ENCODE peak calls at places on chromosomes 5 and 9, in seven cellular contexts. A is GM23338, O is SK-N-SH, B is GM23248, U is neuronal stem cell, M is IMR-90, D is MM.1S. I is an unnamed sample. For H3K4me1, the result is how much of the 10 kb centered on the place peaks cover.

GRCh38 chr5:35214051-35214450 is 16.2 kb downstream of the PRLR start:
- DNase-seq in A (no peak), M (no peak), O (no peak), D (no peak), U (no peak), B (no peak), I (no peak)

GRCh38 chr5:60295423-60295822 is 401.9 kb upstream of the PDE4D start:
- DNase-seq in B (peak), U (peak), A (peak), D (peak), M (peak), O (peak), I (peak)

GRCh38 chr9:120619751-120620655 is 40.0 kb upstream of the CDK5RAP2 start:
- DNase-seq in O (peak), M (peak), A (peak), B (peak), D (peak), U (peak), I (peak)

GRCh38 chr9:14307989-14308750 is 5.8 kb downstream of the NFIB start:
- DNase-seq in A (no peak), B (no peak), U (no peak), O (no peak), M (no peak), D (no peak), I (no peak)

GRCh38 chr9:38158628-38159027 is 89.6 kb upstream of the SHB start:
- DNase-seq in U (no peak), D (no peak), A (no peak), B (no peak), O (no peak), M (no peak), I (no peak)

GRCh38 chr5:5505848-5506247 is 83.4 kb downstream of the ICE1 start:
- DNase-seq in A (no peak), B (no peak), U (no peak), D (no peak), M (no peak), O (no peak), I (no peak)

GRCh38 chr5:68012429-68012828 is 203.1 kb upstream of the PIK3R1 start:
- DNase-seq in B (peak), A (no peak), M (peak), U (no peak), D (no peak), O (no peak), I (peak)

GRCh38 chr5:82387041-82387818 is 109.1 kb upstream of the RPS23 start:
- DNase-seq in O (peak), A (no peak), M (peak), D (no peak), B (no peak), U (no peak), I (peak)

GRCh38 chr5:9387879-9388278 is 158.0 kb downstream of the SEMA5A start:
- DNase-seq in U (no peak), D (no peak), B (no peak), O (no peak), A (no peak), M (peak), I (peak)

DNA sequence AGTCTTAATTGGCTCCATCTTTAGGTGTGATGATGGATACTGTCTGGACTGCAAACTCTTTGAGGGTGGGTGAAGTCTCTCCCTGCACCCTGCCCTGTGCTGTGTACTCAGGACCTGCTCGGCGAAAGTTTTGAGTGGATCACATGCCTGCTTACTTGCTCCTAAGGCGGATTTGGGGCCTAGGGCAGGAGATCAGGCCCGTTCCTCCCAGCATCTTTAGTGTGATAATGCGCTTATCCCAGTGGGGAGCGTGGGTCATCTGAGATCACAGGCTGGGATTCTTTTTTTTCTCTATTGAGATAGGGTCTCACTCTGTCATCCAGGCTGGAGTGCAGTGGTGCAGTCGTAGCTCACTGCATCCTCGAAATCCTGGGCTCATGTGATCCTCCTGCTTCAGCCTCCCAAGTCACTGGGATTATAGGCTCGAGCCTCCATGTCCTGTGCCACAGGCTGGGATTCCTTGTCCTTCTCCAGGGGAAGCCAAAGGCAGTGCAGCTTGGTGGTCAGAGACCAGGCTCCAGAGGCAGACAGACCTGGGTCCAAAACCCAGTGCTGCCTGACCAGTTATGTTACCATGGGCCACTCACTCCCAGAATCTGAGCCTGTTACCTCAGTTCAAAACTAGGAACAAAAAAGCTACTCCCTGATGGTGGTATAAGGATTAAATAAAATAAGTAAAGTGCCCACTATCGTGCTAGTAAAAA is 59.7 kb downstream of the ZNF618 start:
- DNase-seq in O (no peak), D (no peak), M (no peak), U (no peak), B (no peak), A (no peak), I (no peak)
- H3K4me2 ChIP-seq in O (no peak), D (no peak), M (no peak), U (no peak), B (no peak), A (no peak), I (no peak)

GRCh38 chr5:164742025-164742424 is 1236.6 kb downstream of the MAT2B start:
- DNase-seq in B (no peak), O (no peak), D (peak), M (no peak), A (no peak), U (no peak), I (no peak)
- H2AFZ ChIP-seq in B (no peak), O (no peak), D (peak), M (no peak), A (no peak), U (no peak), I (no peak)

GRCh38 chr5:150631326-150631701 is 9.1 kb upstream of the SYNPO start:
- DNase-seq in O (no peak), D (no peak), U (no peak), B (no peak), A (no peak), M (no peak), I (peak)
- H3K4me1 ChIP-seq in O (under half), D (under half), U (under half), B (under half), A (under half), M (under half), I (under half)

DNA sequence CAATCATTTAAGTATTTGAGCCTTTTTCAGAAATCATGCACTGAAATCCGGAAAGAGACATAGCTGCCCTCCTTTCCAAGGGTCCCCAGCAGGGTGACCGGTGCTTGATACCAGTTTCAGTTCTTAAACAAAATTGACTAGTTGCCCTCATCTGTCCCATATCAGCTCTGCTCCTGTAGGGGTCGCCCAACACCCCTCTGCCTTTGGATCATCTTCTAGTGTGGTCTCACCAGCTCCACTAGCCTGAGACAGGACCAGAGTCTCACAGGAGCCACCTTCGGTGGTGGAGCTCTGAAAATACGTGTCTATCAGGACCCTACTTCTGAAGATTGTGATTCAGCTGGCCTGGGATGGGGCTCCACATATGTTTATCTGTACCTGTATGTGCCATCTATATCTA is 428.2 kb downstream of the ENC1 start:
- DNase-seq in B (peak), U (no peak), D (peak), O (no peak), A (peak), M (peak), I (peak)
- H3K4me2 ChIP-seq in B (no peak), U (no peak), D (no peak), O (no peak), A (no peak), M (no peak), I (no peak)